ENCODE peak calls at places on chromosomes 13 and 19, in four cellular contexts. D, I, E and T are unnamed samples.

GRCh38 chr19:20414133-20414532 is 151.4 kb downstream of the ZNF737 start:
- DNase-seq in D (no peak), E (no peak), I (no peak), T (no peak)

GRCh38 chr19:42281175-42282035 is 12.4 kb downstream of the CIC start:
- DNase-seq in I (peak; percentile 41), E (peak; percentile 18), D (peak; percentile 54), T (peak; percentile 23)

GRCh38 chr13:76967031-76967430 is 18.7 kb downstream of the ACOD1 start:
- DNase-seq in I (no peak), D (no peak), E (no peak), T (no peak)

GRCh38 chr13:23567792-23568480 is 2.3 kb upstream of the TNFRSF19 start:
- DNase-seq in D (no peak), E (no peak), I (peak; percentile 24), T (no peak)

GRCh38 chr13:94369862-94370491 is 109.5 kb downstream of the DCT start:
- DNase-seq in D (no peak), I (no peak), E (no peak), T (no peak)

GRCh38 chr13:112842343-112842856 is 126.6 kb upstream of the MCF2L start:
- DNase-seq in D (no peak), E (no peak), I (no peak), T (no peak)

GRCh38 chr19:2260341-2260751 is 4.1 kb upstream of the JSRP1 start:
- DNase-seq in D (peak; percentile 47), I (no peak), E (no peak), T (no peak)

GRCh38 chr19:34995551-34995950 is 4.6 kb upstream of the GRAMD1A start:
- DNase-seq in D (no peak), E (no peak), I (no peak), T (no peak)

GRCh38 chr13:112129557-112129956 is 62.6 kb downstream of the SOX1 start:
- DNase-seq in E (no peak), D (no peak), I (no peak), T (no peak)

GRCh38 chr13:46756977-46757376 is 40.0 kb downstream of the ESD start:
- DNase-seq in D (no peak), I (no peak), E (no peak), T (no peak)